ENCODE peak calls at places on chromosomes 12 and 14, in six cellular contexts. B, T, N, Y, I and P are unnamed samples.
A peak's percentile ranks its signal among the peaks of the same experiment; 100 is the strongest.

GRCh38 chr12:117724545-117724944 is 244.2 kb downstream of the KSR2 start:
- DNase-seq in B (no peak), T (no peak), N (no peak), Y (no peak), I (no peak), P (no peak)

GRCh38 chr14:81341405-81342180 is 58.5 kb downstream of the STON2 start:
- DNase-seq in B (no peak), T (no peak), N (no peak), Y (no peak), I (no peak), P (no peak)

GRCh38 chr12:3267690-3268089 is 190.5 kb downstream of the TSPAN9 start:
- DNase-seq in B (no peak), T (no peak), N (no peak), Y (no peak), I (no peak), P (no peak)

GRCh38 chr14:22549981-22550670 is 38.9 kb downstream of the DAD1 start:
- DNase-seq in B (peak; percentile 63), T (no peak), N (no peak), Y (no peak), I (peak; percentile 60), P (peak; percentile 70)

GRCh38 chr14:76261371-76261811 is 109.7 kb downstream of the GPATCH2L start:
- DNase-seq in B (no peak), T (no peak), N (peak; percentile 22), Y (no peak), I (no peak), P (no peak)

GRCh38 chr12:82351390-82351789 is 6.8 kb downstream of the CCDC59 start:
- DNase-seq in B (no peak), T (no peak), N (no peak), Y (no peak), I (no peak), P (no peak)

GRCh38 chr12:75722714-75723200 is 211.3 kb upstream of the KRR1 start:
- DNase-seq in B (no peak), T (no peak), N (no peak), Y (no peak), I (no peak), P (peak; percentile 3)

GRCh38 chr14:54881761-54882401 is 20.7 kb downstream of the GCH1 start:
- DNase-seq in B (no peak), T (no peak), N (no peak), Y (no peak), I (peak; percentile 43), P (no peak)

GRCh38 chr14:68076451-68076850 is 256.9 kb downstream of the RAD51B start:
- DNase-seq in B (no peak), T (no peak), N (no peak), Y (no peak), I (no peak), P (no peak)

GRCh38 chr14:75310295-75311059 is 31.8 kb downstream of the FOS start:
- DNase-seq in B (no peak), T (peak; percentile 82), N (no peak), Y (peak; percentile 73), I (no peak), P (no peak)

GRCh38 chr14:52951730-52952481 is 1.1 kb upstream of the FERMT2 start:
- DNase-seq in B (no peak), T (peak; percentile 68), N (peak; percentile 67), Y (no peak), I (peak; percentile 3), P (peak; percentile 0)

GRCh38 chr12:32217354-32218310 is 111.0 kb downstream of the BICD1 start:
- DNase-seq in B (no peak), T (no peak), N (no peak), Y (no peak), I (no peak), P (no peak)

GRCh38 chr12:27463826-27464554 is 17.5 kb downstream of the SMCO2 start:
- DNase-seq in B (no peak), T (no peak), N (no peak), Y (peak; percentile 41), I (no peak), P (no peak)

GRCh38 chr14:51677276-51677675 is 25.6 kb downstream of the FRMD6 start:
- DNase-seq in B (no peak), T (peak; percentile 18), N (no peak), Y (no peak), I (no peak), P (no peak)

GRCh38 chr12:12240671-12241345 is 26.0 kb downstream of the LRP6 start:
- DNase-seq in B (no peak), T (peak; percentile 18), N (peak; percentile 2), Y (no peak), I (no peak), P (no peak)

GRCh38 chr14:99235578-99235977 is 36.4 kb downstream of the BCL11B start:
- DNase-seq in B (no peak), T (no peak), N (no peak), Y (no peak), I (no peak), P (no peak)

GRCh38 chr12:49562233-49562632 is 5.7 kb downstream of the MCRS1 start:
- DNase-seq in B (no peak), T (no peak), N (no peak), Y (no peak), I (no peak), P (no peak)
- H3K4me1 ChIP-seq in B (peaks cover 30% of the 10 kb centered on the region), T (no peaks in the 10 kb centered on the region), N (peaks cover 7% of the 10 kb centered on the region), Y (peaks cover 8% of the 10 kb centered on the region), I (peaks cover 26% of the 10 kb centered on the region), P (peaks cover 34% of the 10 kb centered on the region)

DNA sequence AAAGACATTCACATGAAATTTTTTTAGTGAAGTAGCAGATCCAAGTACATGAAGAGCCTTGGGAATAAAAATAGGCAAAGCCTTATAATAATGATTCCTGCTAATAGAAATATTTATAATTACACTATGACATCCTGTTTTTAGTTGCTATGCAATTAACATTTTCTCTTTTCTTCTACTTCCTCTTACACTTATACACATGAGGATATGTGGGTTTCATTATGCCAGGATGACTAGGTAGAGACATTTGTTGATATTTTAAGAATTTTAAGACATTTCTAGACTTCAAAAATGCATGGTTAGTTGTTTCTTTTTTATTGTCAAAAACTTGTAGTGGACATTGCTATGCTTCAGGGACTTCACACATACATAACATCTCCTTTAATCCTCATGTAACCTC is 326.8 kb downstream of the SYT1 start:
- DNase-seq in B (no peak), T (no peak), N (no peak), Y (no peak), I (no peak), P (no peak)
- H3K9me3 ChIP-seq in B (peaks cover 2% of the 10 kb centered on the region), T (no peaks in the 10 kb centered on the region), N (no peaks in the 10 kb centered on the region), Y (no peaks in the 10 kb centered on the region), I (no peaks in the 10 kb centered on the region), P (no peaks in the 10 kb centered on the region)

GRCh38 chr12:1930816-1931597 is 12.6 kb upstream of the CACNA2D4 start:
- DNase-seq in B (no peak), T (peak; percentile 21), N (no peak), Y (no peak), I (no peak), P (no peak)

GRCh38 chr12:1931642-1932041 is 13.2 kb upstream of the CACNA2D4 start:
- DNase-seq in B (no peak), T (peak; percentile 14), N (no peak), Y (no peak), I (no peak), P (no peak)

GRCh38 chr12:1933342-1933992 is 15.0 kb upstream of the CACNA2D4 start:
- DNase-seq in B (no peak), T (no peak), N (no peak), Y (no peak), I (no peak), P (no peak)

GRCh38 chr12:1934068-1934467 is 15.6 kb upstream of the CACNA2D4 start:
- DNase-seq in B (no peak), T (peak; percentile 13), N (no peak), Y (no peak), I (no peak), P (no peak)

GRCh38 chr12:1932264-1932777 is 13.9 kb upstream of the CACNA2D4 start:
- DNase-seq in B (no peak), T (peak; percentile 86), N (no peak), Y (peak; percentile 81), I (no peak), P (no peak)
- H3K4me1 ChIP-seq in B (no peaks in the 10 kb centered on the region), T (peaks cover 4% of the 10 kb centered on the region), N (peaks cover 11% of the 10 kb centered on the region), Y (peaks cover 22% of the 10 kb centered on the region), I (no peaks in the 10 kb centered on the region), P (no peaks in the 10 kb centered on the region)

DNA sequence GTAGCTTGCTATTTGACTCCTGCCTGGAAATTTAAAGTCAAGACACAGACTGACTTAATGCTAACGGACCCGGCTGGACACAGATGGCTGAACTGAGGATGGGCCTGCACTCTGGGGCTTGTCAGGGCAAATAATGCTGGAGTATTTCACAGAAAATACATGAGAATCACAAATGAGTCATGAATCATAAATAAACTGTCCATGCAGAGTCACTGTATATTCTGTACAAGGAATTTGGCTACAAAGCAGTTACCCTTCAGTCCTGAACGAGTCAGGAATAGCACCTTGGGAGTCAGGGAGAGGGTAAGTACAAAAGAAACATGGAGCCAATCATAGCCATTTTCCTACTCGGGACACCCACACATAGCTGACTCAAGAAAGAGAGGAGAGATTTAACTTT is 683.1 kb upstream of the FOXG1 start:
- DNase-seq in B (no peak), T (no peak), N (no peak), Y (no peak), I (no peak), P (no peak)
- H3K9me3 ChIP-seq in B (peaks cover 3% of the 10 kb centered on the region), T (no peaks in the 10 kb centered on the region), N (no peaks in the 10 kb centered on the region), Y (no peaks in the 10 kb centered on the region), I (peaks cover 4% of the 10 kb centered on the region), P (no peaks in the 10 kb centered on the region)

GRCh38 chr14:31774567-31774966 is 213.4 kb downstream of the NUBPL start:
- DNase-seq in B (no peak), T (no peak), N (no peak), Y (no peak), I (no peak), P (no peak)
- H3K4me1 ChIP-seq in B (no peaks in the 10 kb centered on the region), T (no peaks in the 10 kb centered on the region), N (no peaks in the 10 kb centered on the region), Y (no peaks in the 10 kb centered on the region), I (no peaks in the 10 kb centered on the region), P (no peaks in the 10 kb centered on the region)

DNA sequence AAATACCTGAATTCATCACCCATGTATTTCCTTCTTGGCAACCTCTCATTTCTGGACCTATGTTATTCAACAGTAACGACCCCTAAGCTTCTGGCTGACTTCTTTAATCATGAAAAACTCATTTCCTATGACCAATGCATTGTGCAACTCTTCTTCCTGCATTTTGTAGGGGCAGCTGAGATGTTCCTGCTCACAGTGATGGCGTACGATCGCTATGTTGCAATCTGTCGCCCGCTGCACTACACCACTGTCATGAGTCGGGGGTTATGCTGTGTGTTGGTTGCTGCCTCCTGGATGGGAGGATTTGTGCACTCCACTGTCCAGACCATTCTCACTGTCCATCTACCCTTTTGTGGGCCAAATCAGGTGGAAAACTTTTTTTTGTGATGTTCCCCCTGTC is 356 bp downstream of the OR4Q2 start:
- DNase-seq in B (no peak), T (no peak), N (no peak), Y (no peak), I (no peak), P (no peak)
- H3K9me3 ChIP-seq in B (no peaks in the 10 kb centered on the region), T (no peaks in the 10 kb centered on the region), N (peaks cover 6% of the 10 kb centered on the region), Y (peaks cover 28% of the 10 kb centered on the region), I (no peaks in the 10 kb centered on the region), P (no peaks in the 10 kb centered on the region)

DNA sequence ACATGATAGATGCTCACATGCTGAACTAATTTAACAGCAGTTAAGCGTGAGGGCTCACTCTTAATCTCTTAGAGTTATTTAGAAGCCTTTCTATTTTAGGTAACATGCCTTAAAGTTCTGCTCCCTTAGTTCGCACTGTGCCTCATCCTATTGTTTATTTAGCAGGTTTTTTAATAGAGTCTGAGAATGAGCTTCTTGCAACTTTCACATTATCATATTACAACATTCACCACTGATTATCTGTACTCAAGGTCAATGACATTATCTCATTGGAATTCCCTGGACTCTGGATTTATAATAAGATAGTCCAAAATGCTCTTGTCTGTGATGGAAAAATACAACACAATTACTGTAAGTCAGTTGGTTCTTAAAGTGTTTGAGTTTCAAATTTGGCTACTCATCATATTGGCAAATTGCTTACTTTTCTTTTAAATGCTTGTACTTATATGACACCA is 183.6 kb upstream of the SLC38A2 start:
- DNase-seq in B (no peak), T (no peak), N (peak; percentile 49), Y (no peak), I (no peak), P (no peak)
- H3K4me1 ChIP-seq in B (no peaks in the 10 kb centered on the region), T (peaks cover 54% of the 10 kb centered on the region), N (peaks cover 23% of the 10 kb centered on the region), Y (no peaks in the 10 kb centered on the region), I (no peaks in the 10 kb centered on the region), P (no peaks in the 10 kb centered on the region)